ENCODE peak calls at places on chromosome 9, in ten cellular contexts. X is PC-3, A is GM23248, H is hepatocyte, Z is OCI-LY7, M is GM23338, D is HCT116, J is SK-N-SH, N is MM.1S, C is Karpas-422. L is an unnamed sample.

GRCh38 chr9:3125602-3126392 is 281.9 kb upstream of the PUM3 start:
- DNase-seq in X (no peak), A (peak; percentile 2), H (no peak), Z (no peak), M (no peak), D (no peak), J (no peak), N (no peak), C (no peak), L (no peak)

GRCh38 chr9:109699019-109699418 is 81.0 kb upstream of the PALM2AKAP2 start:
- DNase-seq in X (peak; percentile 35), A (peak; percentile 64), H (no peak), Z (no peak), M (no peak), D (no peak), J (no peak), N (no peak), C (no peak), L (no peak)

GRCh38 chr9:89839427-89839826 is 234.6 kb downstream of the GADD45G start:
- DNase-seq in X (no peak), A (peak; percentile 13), H (peak; percentile 29), Z (no peak), M (no peak), D (no peak), J (no peak), N (no peak), C (no peak), L (no peak)

GRCh38 chr9:121207371-121207940 is 5.8 kb upstream of the RAB14 start:
- DNase-seq in X (no peak), A (no peak), H (no peak), Z (peak; percentile 77), M (no peak), D (no peak), J (no peak), N (peak; percentile 61), C (peak; percentile 88), L (no peak)

GRCh38 chr9:98861881-98862501 is 54.5 kb downstream of the GALNT12 start:
- DNase-seq in X (peak; percentile 93), A (peak; percentile 99), H (peak; percentile 66), Z (no peak), M (no peak), D (no peak), J (no peak), N (no peak), C (no peak), L (peak; percentile 62)

GRCh38 chr9:88658311-88658822 is 123.4 kb downstream of the NXNL2 start:
- DNase-seq in X (no peak), A (peak; percentile 45), H (peak; percentile 20), Z (no peak), M (no peak), D (no peak), J (no peak), N (no peak), C (no peak), L (no peak)

GRCh38 chr9:87567047-87567446 is 69.4 kb downstream of the DAPK1 start:
- DNase-seq in X (no peak), A (no peak), H (no peak), Z (no peak), M (no peak), D (no peak), J (peak; percentile 74), N (no peak), C (no peak), L (no peak)

GRCh38 chr9:89502038-89502601 is 4.2 kb upstream of the SEMA4D start:
- DNase-seq in X (no peak), A (no peak), H (no peak), Z (no peak), M (no peak), D (no peak), J (no peak), N (no peak), C (no peak), L (no peak)

GRCh38 chr9:116471093-116471906 is 215.8 kb upstream of the TRIM32 start:
- DNase-seq in X (no peak), A (peak; percentile 23), H (peak; percentile 74), Z (no peak), M (peak; percentile 97), D (no peak), J (no peak), N (no peak), C (no peak), L (no peak)

GRCh38 chr9:125156551-125156950 is 13.2 kb upstream of the SCAI start:
- DNase-seq in X (no peak), A (no peak), H (no peak), Z (no peak), M (no peak), D (no peak), J (no peak), N (no peak), C (no peak), L (no peak)

GRCh38 chr9:83623634-83623991 is 670 bp downstream of the IDNK start:
- DNase-seq in X (peak; percentile 7), A (no peak), H (peak; percentile 15), Z (peak; percentile 53), M (no peak), D (no peak), J (no peak), N (peak; percentile 63), C (peak; percentile 66), L (no peak)

GRCh38 chr9:115930472-115930871 is 223.1 kb upstream of the PAPPA start:
- DNase-seq in X (no peak), A (no peak), H (no peak), Z (no peak), M (no peak), D (no peak), J (no peak), N (no peak), C (no peak), L (no peak)

GRCh38 chr9:82320566-82320965 is 332.0 kb downstream of the SPATA31D1 start:
- DNase-seq in X (no peak), A (peak; percentile 19), H (no peak), Z (no peak), M (no peak), D (no peak), J (no peak), N (no peak), C (no peak), L (no peak)
- H3K27ac ChIP-seq in X (no peak overlapping the region), A (no peak overlapping the region), H (no peak overlapping the region), Z (no peak overlapping the region), M (no peak overlapping the region), D (no peak overlapping the region), J (no peak overlapping the region), N (no peak overlapping the region), C (no peak overlapping the region), L (no peak overlapping the region)

GRCh38 chr9:6440405-6440804 is 27.4 kb downstream of the UHRF2 start:
- DNase-seq in X (no peak), A (no peak), H (no peak), Z (no peak), M (no peak), D (no peak), J (no peak), N (no peak), C (no peak), L (no peak)
- H3K4me1 ChIP-seq in X (no peaks in the 10 kb centered on the region), A (peaks cover 19% of the 10 kb centered on the region), H (no peaks in the 10 kb centered on the region), Z (peaks cover 9% of the 10 kb centered on the region), M (no peaks in the 10 kb centered on the region), D (no peaks in the 10 kb centered on the region), J (peaks cover 18% of the 10 kb centered on the region), N (no peaks in the 10 kb centered on the region), C (peaks cover 20% of the 10 kb centered on the region), L (no peaks in the 10 kb centered on the region)

GRCh38 chr9:27308691-27309390 is 11.9 kb upstream of the EQTN start:
- DNase-seq in X (no peak), A (no peak), H (no peak), Z (no peak), M (peak; percentile 68), D (no peak), J (no peak), N (no peak), C (no peak), L (no peak)

GRCh38 chr9:27311184-27311583 is 14.2 kb upstream of the EQTN start:
- DNase-seq in X (no peak), A (no peak), H (no peak), Z (no peak), M (no peak), D (no peak), J (no peak), N (no peak), C (no peak), L (no peak)

DNA sequence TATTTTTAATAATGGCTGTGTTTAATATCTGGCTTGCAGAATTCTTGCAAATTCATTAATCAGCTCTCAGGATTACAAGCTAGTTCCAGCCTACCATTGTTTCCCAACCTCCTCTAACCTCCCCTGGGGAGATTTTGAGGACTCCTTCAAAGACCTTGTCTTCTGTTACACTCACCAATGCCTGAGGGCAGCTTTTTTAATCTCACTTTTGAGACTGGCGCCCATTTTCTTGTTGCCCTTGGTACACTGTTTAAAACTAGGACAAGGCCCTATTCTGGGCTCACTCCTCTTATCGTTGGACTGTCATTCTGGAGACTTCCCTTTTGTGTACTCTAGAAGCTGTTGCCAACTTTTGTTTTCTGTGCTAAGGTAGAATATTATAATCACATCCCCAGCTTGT is 13.6 kb upstream of the EQTN start:
- DNase-seq in X (no peak), A (no peak), H (no peak), Z (no peak), M (no peak), D (no peak), J (no peak), N (no peak), C (no peak), L (no peak)
- H3K9me2 ChIP-seq in X (no peaks in the 10 kb centered on the region), A (no peaks in the 10 kb centered on the region), H (no peaks in the 10 kb centered on the region), Z (no peaks in the 10 kb centered on the region), M (peaks cover 16% of the 10 kb centered on the region), D (no peaks in the 10 kb centered on the region), J (no peaks in the 10 kb centered on the region), N (no peaks in the 10 kb centered on the region), C (no peaks in the 10 kb centered on the region), L (no peaks in the 10 kb centered on the region)

DNA sequence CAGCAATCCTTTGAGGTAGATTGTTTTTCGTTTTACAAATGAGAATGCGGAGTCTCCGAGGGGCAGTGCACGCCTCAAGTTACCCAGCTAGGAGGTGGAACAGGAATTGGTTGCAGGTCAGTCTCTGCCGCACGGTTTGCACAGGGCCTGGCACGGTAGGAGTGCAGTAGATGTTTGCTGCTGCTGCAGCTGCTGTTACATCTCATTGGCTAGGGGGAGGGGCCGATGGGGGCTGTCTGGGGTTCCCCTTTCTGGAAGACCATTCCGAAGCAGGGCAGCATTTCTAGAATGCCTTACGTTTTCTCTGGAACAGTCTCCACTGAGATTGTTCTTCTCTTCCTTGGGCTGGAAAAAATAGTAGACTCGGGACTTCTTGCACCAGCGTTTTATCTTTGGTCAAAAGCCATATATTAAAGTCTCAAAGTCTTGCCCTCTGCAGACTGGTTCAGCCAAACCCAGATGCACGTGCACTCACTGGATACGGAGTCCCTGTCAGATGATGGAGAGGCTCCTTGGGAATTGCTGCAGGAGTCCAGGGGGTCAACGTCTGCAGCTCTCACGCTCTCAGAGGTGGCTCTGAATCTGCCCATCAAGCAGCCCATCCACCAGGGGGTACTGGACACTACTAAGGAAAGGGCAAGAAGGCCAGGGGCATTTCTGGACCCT is 1.2 kb downstream of the USP20 start:
- DNase-seq in X (no peak), A (peak; percentile 24), H (no peak), Z (peak; percentile 75), M (peak; percentile 38), D (no peak), J (no peak), N (no peak), C (peak; percentile 87), L (no peak)
- H3K27ac ChIP-seq in X (no peak overlapping the region), A (no peak overlapping the region), H (no peak overlapping the region), Z (peak overlapping the region; percentile 49), M (no peak overlapping the region), D (no peak overlapping the region), J (no peak overlapping the region), N (no peak overlapping the region), C (peak overlapping the region; percentile 53), L (no peak overlapping the region)